ENCODE peak calls at places on chromosomes 6 and 20, in seven cellular contexts. One of them, this sample, is unnamed.

GRCh38 chr6:16849280-16850210 is 88.3 kb upstream of the ATXN1 start:
- DNase-seq in AG10803: peak
- DNase-seq in GM12891: no peak
- DNase-seq in cerebellum: no peak
- DNase-seq in HCT116: no peak
- DNase-seq in EL: peak
- DNase-seq in stimulated activated CD4-positive, alpha-beta T cell treated with anti-CD3 and anti-CD28 coated beads, Interleukin-15, amount 100 ng/mL, for 24 hours: no peak
- DNase-seq in this sample: peak

GRCh38 chr20:53920647-53921245 is 149.6 kb downstream of the BCAS1 start:
- DNase-seq in AG10803: no peak
- DNase-seq in GM12891: no peak
- DNase-seq in cerebellum: no peak
- DNase-seq in HCT116: no peak
- DNase-seq in EL: no peak
- DNase-seq in stimulated activated CD4-positive, alpha-beta T cell treated with anti-CD3 and anti-CD28 coated beads, Interleukin-15, amount 100 ng/mL, for 24 hours: no peak
- DNase-seq in this sample: no peak

GRCh38 chr6:40276176-40276575 is 311.0 kb downstream of the LRFN2 start:
- DNase-seq in AG10803: no peak
- DNase-seq in GM12891: no peak
- DNase-seq in cerebellum: no peak
- DNase-seq in HCT116: no peak
- DNase-seq in EL: no peak
- DNase-seq in stimulated activated CD4-positive, alpha-beta T cell treated with anti-CD3 and anti-CD28 coated beads, Interleukin-15, amount 100 ng/mL, for 24 hours: no peak
- DNase-seq in this sample: no peak

GRCh38 chr6:156752666-156753301 is 24.4 kb upstream of the ARID1B start:
- DNase-seq in AG10803: no peak
- DNase-seq in GM12891: no peak
- DNase-seq in cerebellum: no peak
- DNase-seq in HCT116: no peak
- DNase-seq in EL: no peak
- DNase-seq in stimulated activated CD4-positive, alpha-beta T cell treated with anti-CD3 and anti-CD28 coated beads, Interleukin-15, amount 100 ng/mL, for 24 hours: no peak
- DNase-seq in this sample: peak

GRCh38 chr20:24163501-24163900 is 174.9 kb upstream of the GGTLC1 start:
- DNase-seq in AG10803: no peak
- DNase-seq in GM12891: no peak
- DNase-seq in cerebellum: no peak
- DNase-seq in HCT116: no peak
- DNase-seq in EL: no peak
- DNase-seq in stimulated activated CD4-positive, alpha-beta T cell treated with anti-CD3 and anti-CD28 coated beads, Interleukin-15, amount 100 ng/mL, for 24 hours: no peak
- DNase-seq in this sample: no peak

GRCh38 chr6:41199427-41200246 is 1.3 kb downstream of the TREML2 start:
- DNase-seq in AG10803: no peak
- DNase-seq in GM12891: no peak
- DNase-seq in cerebellum: no peak
- DNase-seq in HCT116: no peak
- DNase-seq in EL: no peak
- DNase-seq in stimulated activated CD4-positive, alpha-beta T cell treated with anti-CD3 and anti-CD28 coated beads, Interleukin-15, amount 100 ng/mL, for 24 hours: peak
- DNase-seq in this sample: no peak

GRCh38 chr6:148677594-148678476 is 69.0 kb upstream of the UST start:
- DNase-seq in AG10803: no peak
- DNase-seq in GM12891: no peak
- DNase-seq in cerebellum: no peak
- DNase-seq in HCT116: no peak
- DNase-seq in EL: no peak
- DNase-seq in stimulated activated CD4-positive, alpha-beta T cell treated with anti-CD3 and anti-CD28 coated beads, Interleukin-15, amount 100 ng/mL, for 24 hours: no peak
- DNase-seq in this sample: no peak

GRCh38 chr6:75438186-75438880 is 55.3 kb downstream of the FILIP1 start:
- DNase-seq in AG10803: no peak
- DNase-seq in GM12891: no peak
- DNase-seq in cerebellum: no peak
- DNase-seq in HCT116: no peak
- DNase-seq in EL: peak
- DNase-seq in stimulated activated CD4-positive, alpha-beta T cell treated with anti-CD3 and anti-CD28 coated beads, Interleukin-15, amount 100 ng/mL, for 24 hours: no peak
- DNase-seq in this sample: no peak

GRCh38 chr6:105733556-105734162 is 330.8 kb upstream of the PREP start:
- DNase-seq in AG10803: peak
- DNase-seq in GM12891: no peak
- DNase-seq in cerebellum: no peak
- DNase-seq in HCT116: peak
- DNase-seq in EL: peak
- DNase-seq in stimulated activated CD4-positive, alpha-beta T cell treated with anti-CD3 and anti-CD28 coated beads, Interleukin-15, amount 100 ng/mL, for 24 hours: no peak
- DNase-seq in this sample: no peak

GRCh38 chr6:169529931-169530761 is 171.7 kb downstream of the WDR27 start:
- DNase-seq in AG10803: peak
- DNase-seq in GM12891: no peak
- DNase-seq in cerebellum: no peak
- DNase-seq in HCT116: no peak
- DNase-seq in EL: peak
- DNase-seq in stimulated activated CD4-positive, alpha-beta T cell treated with anti-CD3 and anti-CD28 coated beads, Interleukin-15, amount 100 ng/mL, for 24 hours: peak
- DNase-seq in this sample: no peak

GRCh38 chr6:52346503-52346902 is 15.4 kb upstream of the PAQR8 start:
- DNase-seq in AG10803: no peak
- DNase-seq in GM12891: no peak
- DNase-seq in cerebellum: no peak
- DNase-seq in HCT116: no peak
- DNase-seq in EL: no peak
- DNase-seq in stimulated activated CD4-positive, alpha-beta T cell treated with anti-CD3 and anti-CD28 coated beads, Interleukin-15, amount 100 ng/mL, for 24 hours: no peak
- DNase-seq in this sample: no peak

GRCh38 chr6:75800708-75801505 is 51.9 kb downstream of the MYO6 start:
- DNase-seq in AG10803: no peak
- DNase-seq in GM12891: no peak
- DNase-seq in cerebellum: no peak
- DNase-seq in HCT116: no peak
- DNase-seq in EL: no peak
- DNase-seq in stimulated activated CD4-positive, alpha-beta T cell treated with anti-CD3 and anti-CD28 coated beads, Interleukin-15, amount 100 ng/mL, for 24 hours: no peak
- DNase-seq in this sample: no peak

GRCh38 chr6:118648866-118649554 is 2.4 kb downstream of the CEP85L start:
- DNase-seq in AG10803: no peak
- DNase-seq in GM12891: no peak
- DNase-seq in cerebellum: no peak
- DNase-seq in HCT116: no peak
- DNase-seq in EL: no peak
- DNase-seq in stimulated activated CD4-positive, alpha-beta T cell treated with anti-CD3 and anti-CD28 coated beads, Interleukin-15, amount 100 ng/mL, for 24 hours: no peak
- DNase-seq in this sample: no peak

GRCh38 chr6:1129141-1129540 is 182.8 kb upstream of the FOXQ1 start:
- DNase-seq in AG10803: peak
- DNase-seq in GM12891: no peak
- DNase-seq in cerebellum: no peak
- DNase-seq in HCT116: no peak
- DNase-seq in EL: no peak
- DNase-seq in stimulated activated CD4-positive, alpha-beta T cell treated with anti-CD3 and anti-CD28 coated beads, Interleukin-15, amount 100 ng/mL, for 24 hours: no peak
- DNase-seq in this sample: no peak

GRCh38 chr20:5945963-5946362 is 4.4 kb downstream of the TRMT6 start:
- DNase-seq in AG10803: peak
- DNase-seq in GM12891: no peak
- DNase-seq in cerebellum: no peak
- DNase-seq in HCT116: no peak
- DNase-seq in EL: peak
- DNase-seq in stimulated activated CD4-positive, alpha-beta T cell treated with anti-CD3 and anti-CD28 coated beads, Interleukin-15, amount 100 ng/mL, for 24 hours: peak
- DNase-seq in this sample: no peak

GRCh38 chr6:133286765-133287164 is 45.6 kb downstream of the EYA4 start:
- DNase-seq in AG10803: peak
- DNase-seq in GM12891: no peak
- DNase-seq in cerebellum: no peak
- DNase-seq in HCT116: no peak
- DNase-seq in EL: peak
- DNase-seq in stimulated activated CD4-positive, alpha-beta T cell treated with anti-CD3 and anti-CD28 coated beads, Interleukin-15, amount 100 ng/mL, for 24 hours: no peak
- DNase-seq in this sample: no peak

GRCh38 chr6:168184701-168185100 is 105.7 kb upstream of the FRMD1 start:
- DNase-seq in AG10803: no peak
- DNase-seq in GM12891: no peak
- DNase-seq in cerebellum: no peak
- DNase-seq in HCT116: no peak
- DNase-seq in EL: no peak
- DNase-seq in stimulated activated CD4-positive, alpha-beta T cell treated with anti-CD3 and anti-CD28 coated beads, Interleukin-15, amount 100 ng/mL, for 24 hours: no peak
- DNase-seq in this sample: no peak

This sample was measured in upper lobe of left lung.